ENCODE peak calls at places on chromosome 17, in eight cellular contexts. T, V, E, R, A, D, P and G are unnamed samples.

GRCh38 chr17:29930399-29931010 is 477 bp upstream of the SSH2 start:
- DNase-seq in D (no peak), R (peak; percentile 41), E (no peak), P (no peak), T (no peak), V (no peak), A (peak; percentile 49), G (peak; percentile 18)

GRCh38 chr17:49016775-49017463 is 19.7 kb downstream of the IGF2BP1 start:
- DNase-seq in P (no peak), T (no peak), R (peak; percentile 80), V (no peak), D (no peak), E (peak; percentile 82), A (no peak), G (no peak)

GRCh38 chr17:63075969-63076368 is 109.9 kb downstream of the TANC2 start:
- DNase-seq in D (no peak), E (no peak), A (no peak), V (peak; percentile 9), T (no peak), P (no peak), R (peak; percentile 8), G (no peak)

GRCh38 chr17:81254955-81255717 is 16.0 kb downstream of the NDUFAF8 start:
- DNase-seq in T (no peak), R (peak; percentile 82), P (peak; percentile 53), V (peak; percentile 93), E (peak; percentile 74), A (peak; percentile 88), D (peak; percentile 47), G (no peak)

GRCh38 chr17:48626202-48626469 is at the start of gene HOXB9:
- DNase-seq in P (no peak), V (no peak), E (no peak), R (peak; percentile 12), A (no peak), D (no peak), T (no peak), G (no peak)

GRCh38 chr17:48843172-48843900 is 12.5 kb downstream of the CALCOCO2 start:
- DNase-seq in R (peak; percentile 60), V (peak; percentile 18), D (no peak), E (peak; percentile 58), P (no peak), A (no peak), T (no peak), G (no peak)

GRCh38 chr17:40803617-40804082 is 3.9 kb upstream of the KRT28 start:
- DNase-seq in P (peak; percentile 78), T (no peak), A (peak; percentile 86), D (peak; percentile 35), V (peak; percentile 66), E (peak; percentile 69), R (peak; percentile 66), G (peak; percentile 40)

GRCh38 chr17:60695960-60696359 is 18.3 kb downstream of the BCAS3 start:
- DNase-seq in R (peak; percentile 47), D (no peak), P (no peak), E (peak; percentile 22), T (no peak), V (no peak), A (no peak), G (no peak)

GRCh38 chr17:40502716-40503115 is 1.3 kb upstream of the TNS4 start:
- DNase-seq in P (no peak), R (no peak), D (no peak), A (no peak), V (no peak), T (no peak), E (no peak), G (no peak)

GRCh38 chr17:28665994-28666393 is 4.0 kb downstream of the SUPT6H start:
- DNase-seq in T (no peak), A (no peak), D (no peak), V (peak; percentile 32), P (no peak), E (no peak), R (no peak), G (no peak)

GRCh38 chr17:68572138-68572842 is 28.9 kb downstream of the FAM20A start:
- DNase-seq in P (no peak), V (peak; percentile 58), R (no peak), A (no peak), D (no peak), T (no peak), E (peak; percentile 53), G (no peak)

GRCh38 chr17:11805952-11806351 is 191.3 kb downstream of the ZNF18 start:
- DNase-seq in D (no peak), E (no peak), A (no peak), T (no peak), V (no peak), R (no peak), P (no peak), G (no peak)

GRCh38 chr17:10172241-10172741 is 26.1 kb downstream of the GAS7 start:
- DNase-seq in A (no peak), T (no peak), D (no peak), E (peak; percentile 75), R (peak; percentile 37), V (peak; percentile 92), P (no peak), G (no peak)

GRCh38 chr17:6753006-6753445 is 2.8 kb upstream of the XAF1 start:
- DNase-seq in R (peak; percentile 77), D (peak; percentile 91), A (no peak), P (no peak), V (peak; percentile 82), T (peak; percentile 16), E (peak; percentile 93), G (no peak)

GRCh38 chr17:45228121-45228941 is 6.6 kb downstream of the FMNL1 start:
- DNase-seq in D (no peak), A (no peak), R (no peak), E (no peak), V (no peak), T (no peak), P (no peak), G (peak; percentile 54)

GRCh38 chr17:81400939-81401726 is 5.9 kb downstream of the BAHCC1 start:
- DNase-seq in E (peak; percentile 46), D (no peak), A (no peak), T (no peak), V (peak; percentile 55), R (no peak), P (no peak), G (no peak)

GRCh38 chr17:72446525-72447250 is 325.9 kb downstream of the SOX9 start:
- DNase-seq in D (no peak), R (peak; percentile 83), V (no peak), A (peak; percentile 76), E (no peak), P (no peak), T (no peak), G (no peak)

GRCh38 chr17:40916366-40916765 is 21.1 kb downstream of the KRT23 start:
- DNase-seq in D (no peak), A (no peak), V (no peak), R (no peak), T (no peak), E (no peak), P (no peak), G (no peak)

GRCh38 chr17:5097101-5097834 is 14.4 kb downstream of the ZNF232 start:
- DNase-seq in A (no peak), P (no peak), T (no peak), E (no peak), R (no peak), V (no peak), D (no peak), G (no peak)
- H3K4me3 ChIP-seq in A (peak overlapping the region; percentile 43), P (peak overlapping the region; percentile 53), T (no peak overlapping the region), E (no peak overlapping the region), R (peak overlapping the region; percentile 9), V (no peak overlapping the region), D (no peak overlapping the region), G (no peak overlapping the region)

GRCh38 chr17:917391-917811 is 62.2 kb downstream of the NXN start:
- DNase-seq in E (peak; percentile 80), T (no peak), D (no peak), P (no peak), A (no peak), R (no peak), V (no peak), G (no peak)
- TF ChIP-seq CTCF in E (no peak), T (no peak), D (no peak), P (no peak), A (no peak), R (no peak), V (no peak), G (no peak)

GRCh38 chr17:78935419-78936323 is 10.5 kb upstream of the TIMP2 start:
- DNase-seq in R (peak; percentile 99), A (no peak), E (peak; percentile 97), P (peak; percentile 65), V (no peak), T (no peak), D (peak; percentile 94), G (no peak)

GRCh38 chr17:78933959-78934568 is 8.9 kb upstream of the TIMP2 start:
- DNase-seq in E (peak; percentile 99), A (peak; percentile 77), T (peak; percentile 48), D (peak; percentile 99), P (peak; percentile 92), V (peak; percentile 34), R (peak; percentile 100), G (no peak)

GRCh38 chr17:78929908-78930775 is 5.0 kb upstream of the TIMP2 start:
- DNase-seq in E (no peak), A (no peak), P (no peak), T (no peak), V (no peak), R (no peak), D (no peak), G (no peak)

GRCh38 chr17:78934681-78935418 is 9.7 kb upstream of the TIMP2 start:
- DNase-seq in T (no peak), V (no peak), A (no peak), P (no peak), R (peak; percentile 51), D (no peak), E (peak; percentile 29), G (no peak)

DNA sequence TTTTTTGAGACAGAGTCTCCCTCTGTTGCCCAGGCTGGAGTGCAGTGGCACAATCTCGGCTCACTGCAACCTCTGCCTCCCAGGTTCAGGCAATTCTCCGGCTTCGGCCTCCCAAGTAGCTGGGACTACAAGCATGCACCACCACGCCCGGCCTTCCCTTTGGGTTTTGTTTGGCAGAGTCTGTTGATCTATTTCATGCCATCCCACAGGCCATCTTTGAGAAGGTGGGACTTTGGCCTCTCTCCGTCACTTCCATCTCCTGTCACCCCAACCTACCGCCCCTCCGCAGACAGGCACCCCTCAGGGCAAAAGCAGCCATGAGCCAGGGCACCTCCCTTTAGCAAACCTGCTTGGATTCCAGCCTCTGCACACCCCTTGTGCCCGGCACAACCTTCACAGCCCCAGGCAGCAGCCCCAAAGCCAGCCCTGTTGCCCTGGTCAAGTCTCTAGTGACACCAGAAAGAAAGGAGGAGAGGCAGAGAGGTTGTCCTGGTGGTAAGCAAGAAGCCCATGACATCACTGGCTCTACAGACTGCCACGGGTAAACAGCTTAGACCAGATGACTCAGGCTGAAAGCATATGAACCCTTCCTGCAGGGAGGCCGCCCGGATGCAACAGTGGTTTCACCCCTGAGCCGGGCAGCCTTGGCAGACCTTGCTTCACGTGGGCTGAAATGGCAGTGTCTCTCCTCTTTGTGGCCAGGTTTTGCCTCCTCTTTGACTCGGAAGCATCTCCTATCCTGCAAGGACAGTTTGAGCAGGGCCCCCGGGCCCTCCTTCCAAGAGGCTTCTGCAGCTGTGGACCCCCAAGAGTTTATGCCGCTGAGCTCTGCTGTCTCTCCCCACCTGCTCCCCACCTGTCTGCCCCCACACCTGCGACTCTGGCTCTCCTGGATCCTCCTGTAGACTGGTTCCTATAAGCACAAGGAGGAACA is 8.1 kb upstream of the TIMP2 start:
- DNase-seq in A (no peak), T (peak; percentile 84), R (peak; percentile 99), P (peak; percentile 47), V (peak; percentile 77), D (peak; percentile 74), E (peak; percentile 96), G (peak; percentile 65)
- H3K4me3 ChIP-seq in A (no peak overlapping the region), T (no peak overlapping the region), R (peak overlapping the region; percentile 6), P (peak overlapping the region; percentile 43), V (no peak overlapping the region), D (peak overlapping the region; percentile 5), E (peak overlapping the region; percentile 49), G (no peak overlapping the region)

GRCh38 chr17:17741346-17742023 is 60.2 kb downstream of the RAI1 start:
- DNase-seq in D (no peak), A (no peak), P (peak; percentile 46), R (no peak), T (no peak), V (no peak), E (peak; percentile 47), G (no peak)
- TF ChIP-seq CTCF in D (peak; percentile 42), A (no peak), P (no peak), R (peak; percentile 17), T (no peak), V (no peak), E (peak; percentile 48), G (no peak)